ENCODE peak calls at places on chromosomes 2 and 18, in six cellular contexts. One of them, this sample, is unnamed.

GRCh38 chr2:212414699-212415309 is 123.8 kb downstream of the ERBB4 start:
- DNase-seq in foreskin keratinocyte: no peak
- DNase-seq in heart right ventricle: no peak
- DNase-seq in MV-4-11: no peak
- DNase-seq in T-helper 9 cell: no peak
- DNase-seq in midbrain: peak
- DNase-seq in this sample: no peak

GRCh38 chr2:136420346-136420745 is 302.4 kb upstream of the CXCR4 start:
- DNase-seq in foreskin keratinocyte: no peak
- DNase-seq in heart right ventricle: no peak
- DNase-seq in MV-4-11: no peak
- DNase-seq in T-helper 9 cell: no peak
- DNase-seq in midbrain: no peak
- DNase-seq in this sample: no peak

GRCh38 chr18:5058768-5059539 is 138.1 kb downstream of the AKAIN1 start:
- DNase-seq in foreskin keratinocyte: no peak
- DNase-seq in heart right ventricle: peak
- DNase-seq in MV-4-11: peak
- DNase-seq in T-helper 9 cell: peak
- DNase-seq in midbrain: no peak
- DNase-seq in this sample: peak

GRCh38 chr2:220533485-220533884 is 906.1 kb downstream of the SLC4A3 start:
- DNase-seq in foreskin keratinocyte: peak
- DNase-seq in heart right ventricle: no peak
- DNase-seq in MV-4-11: no peak
- DNase-seq in T-helper 9 cell: no peak
- DNase-seq in midbrain: no peak
- DNase-seq in this sample: no peak

GRCh38 chr2:66803651-66804050 is 368.7 kb downstream of the MEIS1 start:
- DNase-seq in foreskin keratinocyte: no peak
- DNase-seq in heart right ventricle: no peak
- DNase-seq in MV-4-11: no peak
- DNase-seq in T-helper 9 cell: no peak
- DNase-seq in midbrain: no peak
- DNase-seq in this sample: no peak

GRCh38 chr2:15863494-15864175 is 76.7 kb upstream of the MYCN start:
- DNase-seq in foreskin keratinocyte: no peak
- DNase-seq in heart right ventricle: no peak
- DNase-seq in MV-4-11: no peak
- DNase-seq in T-helper 9 cell: no peak
- DNase-seq in midbrain: no peak
- DNase-seq in this sample: no peak

GRCh38 chr2:237281900-237282306 is 132.1 kb downstream of the COL6A3 start:
- DNase-seq in foreskin keratinocyte: peak
- DNase-seq in heart right ventricle: no peak
- DNase-seq in MV-4-11: peak
- DNase-seq in T-helper 9 cell: no peak
- DNase-seq in midbrain: no peak
- DNase-seq in this sample: no peak

GRCh38 chr18:77251730-77252050 is 2.0 kb downstream of the GALR1 start:
- DNase-seq in foreskin keratinocyte: no peak
- DNase-seq in heart right ventricle: no peak
- DNase-seq in MV-4-11: no peak
- DNase-seq in T-helper 9 cell: no peak
- DNase-seq in midbrain: no peak
- DNase-seq in this sample: no peak

GRCh38 chr18:59621027-59621426 is 76.2 kb downstream of the CCBE1 start:
- DNase-seq in foreskin keratinocyte: peak
- DNase-seq in heart right ventricle: no peak
- DNase-seq in MV-4-11: no peak
- DNase-seq in T-helper 9 cell: no peak
- DNase-seq in midbrain: no peak
- DNase-seq in this sample: no peak

GRCh38 chr2:97868986-97869721 is 126.6 kb downstream of the TMEM131 start:
- DNase-seq in foreskin keratinocyte: peak
- DNase-seq in heart right ventricle: peak
- DNase-seq in MV-4-11: peak
- DNase-seq in T-helper 9 cell: no peak
- DNase-seq in midbrain: no peak
- DNase-seq in this sample: peak

GRCh38 chr2:96091141-96091710 is 25.1 kb downstream of the ADRA2B start:
- DNase-seq in foreskin keratinocyte: no peak
- DNase-seq in heart right ventricle: no peak
- DNase-seq in MV-4-11: no peak
- DNase-seq in T-helper 9 cell: no peak
- DNase-seq in midbrain: no peak
- DNase-seq in this sample: no peak

GRCh38 chr2:38600242-38600891 is 2.4 kb downstream of the HNRNPLL start:
- DNase-seq in foreskin keratinocyte: no peak
- DNase-seq in heart right ventricle: no peak
- DNase-seq in MV-4-11: no peak
- DNase-seq in T-helper 9 cell: no peak
- DNase-seq in midbrain: no peak
- DNase-seq in this sample: no peak

GRCh38 chr18:9720327-9720726 is 12.2 kb downstream of the RAB31 start:
- DNase-seq in foreskin keratinocyte: no peak
- DNase-seq in heart right ventricle: no peak
- DNase-seq in MV-4-11: no peak
- DNase-seq in T-helper 9 cell: no peak
- DNase-seq in midbrain: no peak
- DNase-seq in this sample: no peak

GRCh38 chr2:238846503-238847431 is 1.1 kb upstream of the TWIST2 start:
- DNase-seq in foreskin keratinocyte: peak
- DNase-seq in heart right ventricle: no peak
- DNase-seq in MV-4-11: no peak
- DNase-seq in T-helper 9 cell: no peak
- DNase-seq in midbrain: no peak
- DNase-seq in this sample: no peak

GRCh38 chr2:118185210-118186109 is 97.2 kb downstream of the INSIG2 start:
- DNase-seq in foreskin keratinocyte: no peak
- DNase-seq in heart right ventricle: peak
- DNase-seq in MV-4-11: peak
- DNase-seq in T-helper 9 cell: peak
- DNase-seq in midbrain: peak
- DNase-seq in this sample: peak

GRCh38 chr2:42474765-42475454 is 18.9 kb downstream of the KCNG3 start:
- DNase-seq in foreskin keratinocyte: no peak
- DNase-seq in heart right ventricle: no peak
- DNase-seq in MV-4-11: no peak
- DNase-seq in T-helper 9 cell: no peak
- DNase-seq in midbrain: no peak
- DNase-seq in this sample: no peak